ENCODE peak calls at places on chromosomes 3 and 15, in four cellular contexts. S is neuronal stem cell, E is IMR-90, P is mesendoderm. Y is an unnamed sample.

GRCh38 chr3:100047455-100048141 is 66.7 kb downstream of the FILIP1L start:
- DNase-seq in S (no peak), E (peak), P (no peak), Y (no peak)

GRCh38 chr15:42670441-42670840 is 66.5 kb downstream of the CDAN1 start:
- DNase-seq in S (no peak), E (no peak), P (no peak), Y (no peak)

GRCh38 chr15:67037694-67038093 is 27.7 kb upstream of the SMAD3 start:
- DNase-seq in S (no peak), E (no peak), P (no peak), Y (no peak)

GRCh38 chr3:102529452-102529851 is 94.6 kb downstream of the ZPLD1 start:
- DNase-seq in S (no peak), E (peak), P (peak), Y (peak)

GRCh38 chr3:159619341-159619885 is 369.2 kb upstream of the IL12A start:
- DNase-seq in S (peak), E (peak), P (no peak), Y (no peak)

GRCh38 chr3:151210676-151211381 is 7.8 kb upstream of the GPR171 start:
- DNase-seq in S (no peak), E (no peak), P (peak), Y (no peak)

GRCh38 chr3:170717410-170718402 is 131.8 kb upstream of the SLC7A14 start:
- DNase-seq in S (no peak), E (peak), P (no peak), Y (no peak)

GRCh38 chr3:40714771-40715170 is 190.0 kb downstream of the ZNF621 start:
- DNase-seq in S (no peak), E (no peak), P (peak), Y (no peak)

GRCh38 chr3:9783954-9784353 is 8.3 kb downstream of the TADA3 start:
- DNase-seq in S (no peak), E (no peak), P (no peak), Y (no peak)

GRCh38 chr15:90124487-90124886 is 22.2 kb upstream of the IDH2 start:
- DNase-seq in S (no peak), E (no peak), P (no peak), Y (no peak)

GRCh38 chr3:188792788-188793187 is 379.0 kb upstream of the TPRG1 start:
- DNase-seq in S (no peak), E (peak), P (peak), Y (peak)

GRCh38 chr3:15805756-15806266 is 8.0 kb upstream of the ANKRD28 start:
- DNase-seq in S (no peak), E (peak), P (no peak), Y (no peak)

GRCh38 chr15:95864467-95864886 is 466.0 kb upstream of the NR2F2 start:
- DNase-seq in S (no peak), E (no peak), P (no peak), Y (no peak)

DNA sequence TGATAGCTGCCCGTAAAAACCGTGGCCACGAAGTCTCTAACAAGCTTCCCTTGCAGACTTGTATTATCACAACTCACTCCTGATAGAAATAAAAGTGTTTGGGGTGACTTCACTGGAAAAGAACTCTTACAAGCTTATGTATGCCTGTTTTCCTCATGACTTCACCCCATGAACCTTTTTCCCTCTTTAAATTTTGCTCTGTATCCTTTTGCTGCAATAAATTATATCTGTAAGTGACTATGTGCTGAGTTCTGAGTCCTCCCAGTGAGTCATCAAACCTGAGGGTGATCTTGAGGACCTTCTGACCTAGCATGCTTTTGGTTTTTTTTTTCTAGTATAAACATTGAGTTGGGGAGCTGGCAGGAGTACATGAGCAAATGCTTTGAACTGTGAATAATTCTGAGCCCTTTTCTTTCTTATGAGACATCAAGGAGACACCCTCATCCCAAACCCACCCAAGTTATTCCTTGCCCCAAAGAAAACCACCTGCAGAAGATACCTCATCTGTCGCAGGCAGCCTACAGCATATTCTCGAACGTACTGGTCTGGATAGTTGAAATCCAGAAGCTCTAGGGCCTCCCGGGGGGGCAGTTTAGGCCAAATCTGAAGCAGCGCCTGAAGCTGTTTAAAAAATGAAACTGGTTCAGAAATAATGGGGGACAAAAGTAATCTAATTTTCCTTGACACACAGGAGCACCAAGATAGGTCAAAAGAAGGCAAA is 85.9 kb downstream of the FAIM start:
- DNase-seq in S (no peak), E (peak), P (peak), Y (no peak)
- H2BK5ac ChIP-seq in S (no peak), E (peak), P (no peak), Y (no peak)

GRCh38 chr3:147387550-147388394 is 18.6 kb downstream of the ZIC4 start:
- DNase-seq in S (no peak), E (no peak), P (no peak), Y (no peak)
- H3K9ac ChIP-seq in S (no peak), E (no peak), P (no peak), Y (no peak)

DNA sequence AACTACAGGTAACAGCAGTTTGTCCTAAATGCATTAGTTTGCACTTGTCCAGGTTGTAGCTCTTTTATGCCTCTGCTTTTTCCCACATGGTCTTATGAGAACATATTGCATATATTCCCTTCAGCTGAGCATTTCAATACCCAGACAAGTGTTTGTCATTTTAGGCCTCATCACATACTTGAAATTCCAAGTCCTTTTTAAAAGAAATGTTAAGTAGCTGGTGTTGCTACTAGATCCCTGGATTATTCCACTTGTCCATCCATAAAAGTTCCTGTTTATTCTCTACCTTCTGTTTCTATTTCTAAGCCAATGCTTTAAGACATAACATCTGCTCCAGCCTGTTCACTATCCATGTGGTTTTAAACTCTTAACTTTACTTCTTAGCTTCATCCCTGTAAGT is 128.4 kb downstream of the NECTIN3 start:
- DNase-seq in S (no peak), E (peak), P (peak), Y (no peak)
- H3K27ac ChIP-seq in S (no peak), E (no peak), P (no peak), Y (no peak)

DNA sequence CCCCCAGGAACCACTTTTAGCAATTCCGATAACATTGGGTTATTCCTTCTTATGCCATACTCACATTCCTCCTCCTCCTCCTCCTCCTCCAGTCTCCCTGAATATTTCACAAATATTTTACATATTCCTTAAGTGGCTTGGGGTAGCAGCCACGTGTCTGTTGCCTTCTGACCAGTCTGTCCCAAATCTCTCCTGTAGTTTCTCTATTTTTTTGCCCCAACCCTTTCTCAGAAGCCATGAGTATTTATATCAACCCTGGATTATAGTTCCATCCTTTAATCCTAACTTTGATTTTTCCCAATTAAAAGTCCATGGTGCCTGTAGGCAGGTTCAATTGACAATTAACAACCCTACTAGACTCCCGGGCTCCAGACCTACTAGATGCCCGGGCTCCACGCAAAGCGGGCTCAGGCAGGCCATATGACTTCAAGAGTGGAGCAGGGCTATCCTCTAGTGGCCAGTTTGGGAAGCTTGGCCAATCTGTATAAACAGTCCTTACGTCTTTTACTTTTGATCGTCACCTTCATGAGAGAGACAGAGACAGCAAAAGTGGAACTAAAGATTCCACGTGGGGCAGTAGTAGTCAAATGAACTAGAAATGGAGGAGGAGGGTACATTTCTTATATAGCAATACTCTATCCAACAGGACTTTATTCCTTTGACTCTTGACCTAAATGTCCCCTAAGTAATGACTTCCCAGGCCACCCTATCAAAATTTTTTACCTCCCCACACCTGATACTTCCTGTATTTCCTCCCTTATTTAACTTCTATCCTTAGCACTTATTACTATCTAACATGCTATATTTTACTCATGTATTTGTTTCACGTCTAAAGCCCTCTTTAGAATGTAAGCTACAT is 69.7 kb downstream of the USF3 start:
- DNase-seq in S (peak), E (peak), P (peak), Y (peak)
- H2BK5ac ChIP-seq in S (no peak), E (no peak), P (no peak), Y (no peak)